ENCODE peak calls at places on chromosomes 1 and 21, in nine cellular contexts. One of them, this sample, is unnamed.

GRCh38 chr1:175128523-175128922 is 60.9 kb downstream of the TNN start:
- DNase-seq in heart right ventricle: no peak
- DNase-seq in GM23338: no peak
- DNase-seq in AG04450: no peak
- DNase-seq in body of pancreas: no peak
- DNase-seq in endodermal cell: no peak
- DNase-seq in psoas muscle: no peak
- DNase-seq in left lung: no peak
- DNase-seq in left ventricle myocardium inferior: no peak
- DNase-seq in this sample: no peak

GRCh38 chr1:109765896-109766615 is 2.3 kb upstream of the EPS8L3 start:
- DNase-seq in heart right ventricle: peak; percentile 4
- DNase-seq in GM23338: no peak
- DNase-seq in AG04450: no peak
- DNase-seq in body of pancreas: peak; percentile 5
- DNase-seq in endodermal cell: no peak
- DNase-seq in psoas muscle: no peak
- DNase-seq in left lung: peak; percentile 48
- DNase-seq in left ventricle myocardium inferior: peak; percentile 6
- DNase-seq in this sample: no peak

GRCh38 chr1:167548059-167548932 is 5.3 kb downstream of the CREG1 start:
- DNase-seq in heart right ventricle: no peak
- DNase-seq in GM23338: no peak
- DNase-seq in AG04450: no peak
- DNase-seq in body of pancreas: no peak
- DNase-seq in endodermal cell: no peak
- DNase-seq in psoas muscle: no peak
- DNase-seq in left lung: no peak
- DNase-seq in left ventricle myocardium inferior: no peak
- DNase-seq in this sample: no peak

GRCh38 chr1:169098380-169098779 is 8.1 kb upstream of the ATP1B1 start:
- DNase-seq in heart right ventricle: no peak
- DNase-seq in GM23338: no peak
- DNase-seq in AG04450: no peak
- DNase-seq in body of pancreas: no peak
- DNase-seq in endodermal cell: no peak
- DNase-seq in psoas muscle: no peak
- DNase-seq in left lung: no peak
- DNase-seq in left ventricle myocardium inferior: no peak
- DNase-seq in this sample: no peak

GRCh38 chr21:16145479-16145878 is 415.7 kb downstream of the USP25 start:
- DNase-seq in heart right ventricle: no peak
- DNase-seq in GM23338: peak; percentile 5
- DNase-seq in AG04450: no peak
- DNase-seq in body of pancreas: no peak
- DNase-seq in endodermal cell: no peak
- DNase-seq in psoas muscle: no peak
- DNase-seq in left lung: peak; percentile 36
- DNase-seq in left ventricle myocardium inferior: no peak
- DNase-seq in this sample: no peak

GRCh38 chr21:30257773-30258172 is 25.0 kb downstream of the KRTAP24-1 start:
- DNase-seq in heart right ventricle: no peak
- DNase-seq in GM23338: peak; percentile 92
- DNase-seq in AG04450: no peak
- DNase-seq in body of pancreas: no peak
- DNase-seq in endodermal cell: peak; percentile 74
- DNase-seq in psoas muscle: no peak
- DNase-seq in left lung: no peak
- DNase-seq in left ventricle myocardium inferior: no peak
- DNase-seq in this sample: no peak

GRCh38 chr1:235648407-235648907 is 1.1 kb downstream of the GNG4 start:
- DNase-seq in heart right ventricle: no peak
- DNase-seq in GM23338: peak; percentile 61
- DNase-seq in AG04450: no peak
- DNase-seq in body of pancreas: peak; percentile 58
- DNase-seq in endodermal cell: peak; percentile 73
- DNase-seq in psoas muscle: peak; percentile 27
- DNase-seq in left lung: no peak
- DNase-seq in left ventricle myocardium inferior: no peak
- DNase-seq in this sample: no peak

GRCh38 chr1:54791880-54792522 is 9.1 kb downstream of the TTC22 start:
- DNase-seq in heart right ventricle: no peak
- DNase-seq in GM23338: peak; percentile 87
- DNase-seq in AG04450: no peak
- DNase-seq in body of pancreas: no peak
- DNase-seq in endodermal cell: peak; percentile 92
- DNase-seq in psoas muscle: no peak
- DNase-seq in left lung: no peak
- DNase-seq in left ventricle myocardium inferior: no peak
- DNase-seq in this sample: no peak

GRCh38 chr1:159922499-159923202 is 2.7 kb downstream of the TAGLN2 start:
- DNase-seq in heart right ventricle: peak; percentile 78
- DNase-seq in GM23338: no peak
- DNase-seq in AG04450: no peak
- DNase-seq in body of pancreas: peak; percentile 58
- DNase-seq in endodermal cell: peak; percentile 62
- DNase-seq in psoas muscle: peak; percentile 56
- DNase-seq in left lung: no peak
- DNase-seq in left ventricle myocardium inferior: peak; percentile 81
- DNase-seq in this sample: no peak

GRCh38 chr1:101996830-101997485 is at the start of gene OLFM3:
- DNase-seq in heart right ventricle: peak; percentile 12
- DNase-seq in GM23338: peak; percentile 84
- DNase-seq in AG04450: no peak
- DNase-seq in body of pancreas: peak; percentile 10
- DNase-seq in endodermal cell: peak; percentile 95
- DNase-seq in psoas muscle: no peak
- DNase-seq in left lung: peak; percentile 65
- DNase-seq in left ventricle myocardium inferior: no peak
- DNase-seq in this sample: no peak

DNA sequence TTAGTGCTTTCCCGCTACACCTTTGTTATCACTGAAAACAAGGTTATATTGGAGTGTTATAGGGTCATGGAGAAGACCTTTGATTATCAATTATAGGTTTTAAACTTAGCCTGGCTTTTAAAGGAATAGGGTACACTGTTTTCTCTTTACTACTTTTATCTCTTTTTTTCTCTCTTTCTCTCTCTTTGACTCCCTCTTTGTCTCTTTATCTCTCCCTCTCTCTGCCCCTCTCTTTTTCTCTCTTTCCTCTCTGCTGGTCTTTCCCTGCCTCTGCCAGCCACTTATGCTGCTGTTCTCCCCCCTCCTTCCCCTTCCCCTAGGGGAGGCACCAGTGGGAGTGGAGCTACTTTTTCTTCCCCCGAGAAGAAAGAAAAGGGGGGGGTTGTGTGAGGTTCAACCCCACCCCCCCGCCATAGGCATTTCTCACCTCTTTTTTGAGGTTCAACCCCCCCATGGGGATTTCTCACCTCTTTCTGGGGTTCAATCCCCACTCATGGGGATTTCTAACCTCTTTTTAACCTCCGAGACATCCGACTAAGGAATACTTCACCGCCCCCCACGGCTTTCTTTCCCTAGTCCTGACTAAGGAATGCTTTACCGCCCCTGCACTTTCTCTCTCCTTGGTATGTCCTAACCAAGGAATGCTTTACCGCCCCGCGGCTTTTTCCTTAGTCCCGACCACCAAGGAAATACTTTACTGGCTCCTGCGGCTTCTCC is 17.2 kb upstream of the ZBTB8B start:
- DNase-seq in heart right ventricle: no peak
- DNase-seq in GM23338: peak; percentile 99
- DNase-seq in AG04450: peak; percentile 27
- DNase-seq in body of pancreas: no peak
- DNase-seq in endodermal cell: peak; percentile 90
- DNase-seq in psoas muscle: no peak
- DNase-seq in left lung: no peak
- DNase-seq in left ventricle myocardium inferior: no peak
- DNase-seq in this sample: peak; percentile 42
- H3K4me3 ChIP-seq in heart right ventricle: no peak overlapping the region
- H3K4me3 ChIP-seq in GM23338: peak overlapping the region; percentile 44
- H3K4me3 ChIP-seq in AG04450: peak overlapping the region; percentile 40
- H3K4me3 ChIP-seq in body of pancreas: no peak overlapping the region
- H3K4me3 ChIP-seq in endodermal cell: no peak overlapping the region
- H3K4me3 ChIP-seq in psoas muscle: peak overlapping the region; percentile 15
- H3K4me3 ChIP-seq in left lung: no peak overlapping the region
- H3K4me3 ChIP-seq in left ventricle myocardium inferior: no peak overlapping the region
- H3K4me3 ChIP-seq in this sample: peak overlapping the region; percentile 5

GRCh38 chr1:190439447-190439846 is 38.2 kb downstream of the BRINP3 start:
- DNase-seq in heart right ventricle: no peak
- DNase-seq in GM23338: no peak
- DNase-seq in AG04450: no peak
- DNase-seq in body of pancreas: no peak
- DNase-seq in endodermal cell: no peak
- DNase-seq in psoas muscle: no peak
- DNase-seq in left lung: no peak
- DNase-seq in left ventricle myocardium inferior: no peak
- DNase-seq in this sample: no peak

DNA sequence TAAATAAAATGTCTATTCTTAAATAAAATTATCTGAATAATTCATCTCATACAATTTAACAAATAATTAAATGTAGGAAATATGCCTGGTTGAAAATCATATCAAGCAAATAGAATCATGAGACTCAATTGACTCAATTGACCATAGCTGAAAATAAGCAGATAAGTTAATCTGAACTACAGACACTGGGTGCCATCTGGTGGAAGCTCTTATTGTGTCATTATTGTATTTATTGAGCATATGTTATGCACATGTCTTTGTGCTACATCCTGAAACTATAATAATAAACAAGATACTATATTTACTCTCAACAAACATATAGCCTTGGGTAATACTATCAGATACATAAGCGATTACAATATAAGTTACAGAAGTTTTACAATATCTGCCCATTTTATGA is 41.0 kb downstream of the BRINP3 start:
- DNase-seq in heart right ventricle: no peak
- DNase-seq in GM23338: no peak
- DNase-seq in AG04450: peak; percentile 30
- DNase-seq in body of pancreas: no peak
- DNase-seq in endodermal cell: no peak
- DNase-seq in psoas muscle: no peak
- DNase-seq in left lung: no peak
- DNase-seq in left ventricle myocardium inferior: no peak
- DNase-seq in this sample: no peak
- TF ChIP-seq CTCF in heart right ventricle: no peak
- TF ChIP-seq CTCF in GM23338: peak; percentile 27
- TF ChIP-seq CTCF in AG04450: peak; percentile 49
- TF ChIP-seq CTCF in body of pancreas: no peak
- TF ChIP-seq CTCF in endodermal cell: peak; percentile 43
- TF ChIP-seq CTCF in psoas muscle: no peak
- TF ChIP-seq CTCF in left lung: no peak
- TF ChIP-seq CTCF in left ventricle myocardium inferior: no peak
- TF ChIP-seq CTCF in this sample: peak; percentile 32

GRCh38 chr1:225747566-225747965 is 30.1 kb upstream of the SRP9 start:
- DNase-seq in heart right ventricle: no peak
- DNase-seq in GM23338: no peak
- DNase-seq in AG04450: no peak
- DNase-seq in body of pancreas: no peak
- DNase-seq in endodermal cell: no peak
- DNase-seq in psoas muscle: no peak
- DNase-seq in left lung: no peak
- DNase-seq in left ventricle myocardium inferior: no peak
- DNase-seq in this sample: no peak

GRCh38 chr1:225746361-225747179 is 31.1 kb upstream of the SRP9 start:
- DNase-seq in heart right ventricle: peak; percentile 69
- DNase-seq in GM23338: peak; percentile 83
- DNase-seq in AG04450: peak; percentile 74
- DNase-seq in body of pancreas: peak; percentile 88
- DNase-seq in endodermal cell: peak; percentile 98
- DNase-seq in psoas muscle: peak; percentile 60
- DNase-seq in left lung: no peak
- DNase-seq in left ventricle myocardium inferior: peak; percentile 69
- DNase-seq in this sample: peak; percentile 85

GRCh38 chr1:225748479-225748878 is 29.1 kb upstream of the SRP9 start:
- DNase-seq in heart right ventricle: no peak
- DNase-seq in GM23338: no peak
- DNase-seq in AG04450: no peak
- DNase-seq in body of pancreas: no peak
- DNase-seq in endodermal cell: no peak
- DNase-seq in psoas muscle: no peak
- DNase-seq in left lung: no peak
- DNase-seq in left ventricle myocardium inferior: no peak
- DNase-seq in this sample: no peak

GRCh38 chr1:225744745-225745144 is 32.9 kb upstream of the SRP9 start:
- DNase-seq in heart right ventricle: no peak
- DNase-seq in GM23338: no peak
- DNase-seq in AG04450: no peak
- DNase-seq in body of pancreas: no peak
- DNase-seq in endodermal cell: no peak
- DNase-seq in psoas muscle: no peak
- DNase-seq in left lung: no peak
- DNase-seq in left ventricle myocardium inferior: no peak
- DNase-seq in this sample: no peak

GRCh38 chr1:225745231-225745630 is 32.4 kb upstream of the SRP9 start:
- DNase-seq in heart right ventricle: no peak
- DNase-seq in GM23338: no peak
- DNase-seq in AG04450: no peak
- DNase-seq in body of pancreas: no peak
- DNase-seq in endodermal cell: no peak
- DNase-seq in psoas muscle: no peak
- DNase-seq in left lung: no peak
- DNase-seq in left ventricle myocardium inferior: no peak
- DNase-seq in this sample: no peak
- H3K27me3 ChIP-seq in heart right ventricle: no peaks in the 10 kb centered on the region
- H3K27me3 ChIP-seq in GM23338: no peaks in the 10 kb centered on the region
- H3K27me3 ChIP-seq in AG04450: no peaks in the 10 kb centered on the region
- H3K27me3 ChIP-seq in body of pancreas: no peaks in the 10 kb centered on the region
- H3K27me3 ChIP-seq in endodermal cell: no peaks in the 10 kb centered on the region
- H3K27me3 ChIP-seq in psoas muscle: no peaks in the 10 kb centered on the region
- H3K27me3 ChIP-seq in left lung: no peaks in the 10 kb centered on the region
- H3K27me3 ChIP-seq in left ventricle myocardium inferior: no peaks in the 10 kb centered on the region
- H3K27me3 ChIP-seq in this sample: no peaks in the 10 kb centered on the region

GRCh38 chr1:8398086-8398485 is 80.2 kb downstream of the SLC45A1 start:
- DNase-seq in heart right ventricle: no peak
- DNase-seq in GM23338: no peak
- DNase-seq in AG04450: no peak
- DNase-seq in body of pancreas: no peak
- DNase-seq in endodermal cell: no peak
- DNase-seq in psoas muscle: no peak
- DNase-seq in left lung: no peak
- DNase-seq in left ventricle myocardium inferior: no peak
- DNase-seq in this sample: no peak

GRCh38 chr1:8396912-8397406 is 79.0 kb downstream of the SLC45A1 start:
- DNase-seq in heart right ventricle: no peak
- DNase-seq in GM23338: no peak
- DNase-seq in AG04450: peak; percentile 89
- DNase-seq in body of pancreas: no peak
- DNase-seq in endodermal cell: no peak
- DNase-seq in psoas muscle: peak; percentile 50
- DNase-seq in left lung: no peak
- DNase-seq in left ventricle myocardium inferior: no peak
- DNase-seq in this sample: peak; percentile 92

GRCh38 chr1:8398677-8399076 is 80.8 kb downstream of the SLC45A1 start:
- DNase-seq in heart right ventricle: no peak
- DNase-seq in GM23338: no peak
- DNase-seq in AG04450: no peak
- DNase-seq in body of pancreas: no peak
- DNase-seq in endodermal cell: no peak
- DNase-seq in psoas muscle: no peak
- DNase-seq in left lung: no peak
- DNase-seq in left ventricle myocardium inferior: no peak
- DNase-seq in this sample: no peak

GRCh38 chr1:8396083-8396911 is 78.4 kb downstream of the SLC45A1 start:
- DNase-seq in heart right ventricle: no peak
- DNase-seq in GM23338: peak; percentile 57
- DNase-seq in AG04450: no peak
- DNase-seq in body of pancreas: no peak
- DNase-seq in endodermal cell: no peak
- DNase-seq in psoas muscle: no peak
- DNase-seq in left lung: no peak
- DNase-seq in left ventricle myocardium inferior: no peak
- DNase-seq in this sample: no peak

GRCh38 chr1:8397511-8397910 is 79.6 kb downstream of the SLC45A1 start:
- DNase-seq in heart right ventricle: no peak
- DNase-seq in GM23338: no peak
- DNase-seq in AG04450: no peak
- DNase-seq in body of pancreas: no peak
- DNase-seq in endodermal cell: no peak
- DNase-seq in psoas muscle: no peak
- DNase-seq in left lung: no peak
- DNase-seq in left ventricle myocardium inferior: no peak
- DNase-seq in this sample: no peak
- H3K4me3 ChIP-seq in heart right ventricle: no peak overlapping the region
- H3K4me3 ChIP-seq in GM23338: no peak overlapping the region
- H3K4me3 ChIP-seq in AG04450: no peak overlapping the region
- H3K4me3 ChIP-seq in body of pancreas: no peak overlapping the region
- H3K4me3 ChIP-seq in endodermal cell: no peak overlapping the region
- H3K4me3 ChIP-seq in psoas muscle: peak overlapping the region; percentile 19
- H3K4me3 ChIP-seq in left lung: no peak overlapping the region
- H3K4me3 ChIP-seq in left ventricle myocardium inferior: peak overlapping the region; percentile 2
- H3K4me3 ChIP-seq in this sample: no peak overlapping the region

This sample was measured in kidney epithelial cell.